ENCODE peak calls at places on chromosomes 4 and X, in nine cellular contexts. One of them, this sample, is unnamed.

GRCh38 chr4:38615847-38616246 is 48.2 kb upstream of the KLF3 start:
- DNase-seq in WERI-Rb-1: no peak
- DNase-seq in fibroblast of mammary gland: no peak
- DNase-seq in activated CD8-positive, alpha-beta T cell treated with anti-CD3 and anti-CD28 coated beads for 36 hours: no peak
- DNase-seq in astrocyte: no peak
- DNase-seq in MM.1S: no peak
- DNase-seq in psoas muscle: no peak
- DNase-seq in lung: no peak
- DNase-seq in CD4-positive, alpha-beta T cell: no peak
- DNase-seq in this sample: no peak

GRCh38 chr4:103721251-103721650 is 1.5 kb upstream of the TACR3 start:
- DNase-seq in fibroblast of mammary gland: peak
- DNase-seq in astrocyte: no peak
- DNase-seq in psoas muscle: no peak
- DNase-seq in MM.1S: no peak
- DNase-seq in WERI-Rb-1: no peak
- DNase-seq in CD4-positive, alpha-beta T cell: no peak
- DNase-seq in lung: no peak
- DNase-seq in activated CD8-positive, alpha-beta T cell treated with anti-CD3 and anti-CD28 coated beads for 36 hours: no peak
- DNase-seq in this sample: no peak

GRCh38 chr4:60485279-60485678 is 714.8 kb upstream of the ADGRL3 start:
- DNase-seq in MM.1S: no peak
- DNase-seq in astrocyte: no peak
- DNase-seq in fibroblast of mammary gland: no peak
- DNase-seq in WERI-Rb-1: no peak
- DNase-seq in lung: no peak
- DNase-seq in psoas muscle: no peak
- DNase-seq in CD4-positive, alpha-beta T cell: no peak
- DNase-seq in activated CD8-positive, alpha-beta T cell treated with anti-CD3 and anti-CD28 coated beads for 36 hours: no peak
- DNase-seq in this sample: no peak

GRCh38 chrX:42176790-42177189 is 253.4 kb upstream of the CASK start:
- DNase-seq in WERI-Rb-1: no peak
- DNase-seq in CD4-positive, alpha-beta T cell: no peak
- DNase-seq in fibroblast of mammary gland: no peak
- DNase-seq in astrocyte: no peak
- DNase-seq in psoas muscle: no peak
- DNase-seq in MM.1S: no peak
- DNase-seq in activated CD8-positive, alpha-beta T cell treated with anti-CD3 and anti-CD28 coated beads for 36 hours: no peak
- DNase-seq in lung: no peak
- DNase-seq in this sample: no peak

GRCh38 chr4:56468097-56468422 is 643 bp downstream of the SRP72 start:
- DNase-seq in MM.1S: peak
- DNase-seq in astrocyte: peak
- DNase-seq in activated CD8-positive, alpha-beta T cell treated with anti-CD3 and anti-CD28 coated beads for 36 hours: no peak
- DNase-seq in lung: no peak
- DNase-seq in CD4-positive, alpha-beta T cell: peak
- DNase-seq in WERI-Rb-1: peak
- DNase-seq in fibroblast of mammary gland: peak
- DNase-seq in psoas muscle: no peak
- DNase-seq in this sample: no peak

GRCh38 chr4:98864560-98864959 is 64.4 kb downstream of the EIF4E start:
- DNase-seq in CD4-positive, alpha-beta T cell: no peak
- DNase-seq in fibroblast of mammary gland: no peak
- DNase-seq in psoas muscle: no peak
- DNase-seq in lung: no peak
- DNase-seq in astrocyte: no peak
- DNase-seq in WERI-Rb-1: no peak
- DNase-seq in activated CD8-positive, alpha-beta T cell treated with anti-CD3 and anti-CD28 coated beads for 36 hours: peak
- DNase-seq in MM.1S: no peak
- DNase-seq in this sample: no peak

GRCh38 chr4:6955261-6955911 is 45.8 kb downstream of the TBC1D14 start:
- DNase-seq in WERI-Rb-1: peak
- DNase-seq in CD4-positive, alpha-beta T cell: no peak
- DNase-seq in MM.1S: no peak
- DNase-seq in psoas muscle: no peak
- DNase-seq in activated CD8-positive, alpha-beta T cell treated with anti-CD3 and anti-CD28 coated beads for 36 hours: no peak
- DNase-seq in astrocyte: no peak
- DNase-seq in fibroblast of mammary gland: no peak
- DNase-seq in lung: peak
- DNase-seq in this sample: no peak

GRCh38 chr4:8035371-8035780 is 95.7 kb upstream of the AFAP1 start:
- DNase-seq in psoas muscle: no peak
- DNase-seq in fibroblast of mammary gland: peak
- DNase-seq in activated CD8-positive, alpha-beta T cell treated with anti-CD3 and anti-CD28 coated beads for 36 hours: peak
- DNase-seq in MM.1S: peak
- DNase-seq in lung: no peak
- DNase-seq in WERI-Rb-1: no peak
- DNase-seq in CD4-positive, alpha-beta T cell: no peak
- DNase-seq in astrocyte: peak
- DNase-seq in this sample: peak

GRCh38 chr4:95426455-95426854 is 122.3 kb downstream of the UNC5C start:
- DNase-seq in CD4-positive, alpha-beta T cell: no peak
- DNase-seq in fibroblast of mammary gland: no peak
- DNase-seq in activated CD8-positive, alpha-beta T cell treated with anti-CD3 and anti-CD28 coated beads for 36 hours: no peak
- DNase-seq in MM.1S: peak
- DNase-seq in lung: no peak
- DNase-seq in WERI-Rb-1: no peak
- DNase-seq in astrocyte: no peak
- DNase-seq in psoas muscle: no peak
- DNase-seq in this sample: no peak

GRCh38 chr4:41535911-41536361 is 2.0 kb upstream of the LIMCH1 start:
- DNase-seq in fibroblast of mammary gland: no peak
- DNase-seq in WERI-Rb-1: no peak
- DNase-seq in astrocyte: no peak
- DNase-seq in psoas muscle: no peak
- DNase-seq in activated CD8-positive, alpha-beta T cell treated with anti-CD3 and anti-CD28 coated beads for 36 hours: no peak
- DNase-seq in MM.1S: no peak
- DNase-seq in CD4-positive, alpha-beta T cell: no peak
- DNase-seq in lung: no peak
- DNase-seq in this sample: no peak

GRCh38 chr4:143302526-143302925 is 34.1 kb upstream of the GAB1 start:
- DNase-seq in WERI-Rb-1: no peak
- DNase-seq in fibroblast of mammary gland: peak
- DNase-seq in lung: no peak
- DNase-seq in astrocyte: peak
- DNase-seq in CD4-positive, alpha-beta T cell: no peak
- DNase-seq in MM.1S: no peak
- DNase-seq in activated CD8-positive, alpha-beta T cell treated with anti-CD3 and anti-CD28 coated beads for 36 hours: no peak
- DNase-seq in psoas muscle: no peak
- DNase-seq in this sample: no peak

DNA sequence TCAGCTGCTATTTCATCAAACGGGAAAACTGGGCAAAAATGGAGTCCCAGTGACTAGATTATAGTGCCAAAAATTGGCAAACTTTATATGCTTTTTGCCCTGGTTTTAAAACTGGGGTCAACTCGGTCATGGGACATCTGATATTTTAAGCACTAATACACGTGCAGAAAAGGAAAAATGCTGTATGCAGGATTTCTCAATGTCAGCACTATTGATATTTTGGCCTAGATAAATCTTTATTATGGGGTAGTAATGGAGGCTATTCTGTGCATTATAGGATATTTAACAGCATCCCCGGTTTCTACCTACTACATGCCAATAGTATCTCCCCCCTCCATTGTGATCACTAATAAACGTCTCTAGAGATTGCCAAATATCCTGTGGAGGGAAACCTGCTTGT is 870.9 kb upstream of the IGFBP7 start:
- DNase-seq in WERI-Rb-1: no peak
- DNase-seq in activated CD8-positive, alpha-beta T cell treated with anti-CD3 and anti-CD28 coated beads for 36 hours: no peak
- DNase-seq in fibroblast of mammary gland: no peak
- DNase-seq in MM.1S: no peak
- DNase-seq in astrocyte: no peak
- DNase-seq in lung: no peak
- DNase-seq in psoas muscle: no peak
- DNase-seq in CD4-positive, alpha-beta T cell: no peak
- DNase-seq in this sample: no peak
- TF ChIP-seq CTCF in WERI-Rb-1: no peak
- TF ChIP-seq CTCF in activated CD8-positive, alpha-beta T cell treated with anti-CD3 and anti-CD28 coated beads for 36 hours: no peak
- TF ChIP-seq CTCF in fibroblast of mammary gland: no peak
- TF ChIP-seq CTCF in MM.1S: no peak
- TF ChIP-seq CTCF in astrocyte: no peak
- TF ChIP-seq CTCF in lung: no peak
- TF ChIP-seq CTCF in psoas muscle: no peak
- TF ChIP-seq CTCF in CD4-positive, alpha-beta T cell: no peak
- TF ChIP-seq CTCF in this sample: no peak

GRCh38 chrX:131828482-131828881 is 194.6 kb upstream of the STK26 start:
- DNase-seq in fibroblast of mammary gland: no peak
- DNase-seq in astrocyte: no peak
- DNase-seq in CD4-positive, alpha-beta T cell: no peak
- DNase-seq in MM.1S: no peak
- DNase-seq in activated CD8-positive, alpha-beta T cell treated with anti-CD3 and anti-CD28 coated beads for 36 hours: no peak
- DNase-seq in WERI-Rb-1: no peak
- DNase-seq in psoas muscle: no peak
- DNase-seq in lung: no peak
- DNase-seq in this sample: no peak

GRCh38 chrX:131831185-131831520 is 191.9 kb upstream of the STK26 start:
- DNase-seq in MM.1S: no peak
- DNase-seq in lung: no peak
- DNase-seq in astrocyte: no peak
- DNase-seq in activated CD8-positive, alpha-beta T cell treated with anti-CD3 and anti-CD28 coated beads for 36 hours: no peak
- DNase-seq in psoas muscle: no peak
- DNase-seq in WERI-Rb-1: no peak
- DNase-seq in fibroblast of mammary gland: peak
- DNase-seq in CD4-positive, alpha-beta T cell: no peak
- DNase-seq in this sample: no peak

GRCh38 chrX:131827935-131828334 is 195.2 kb upstream of the STK26 start:
- DNase-seq in MM.1S: peak
- DNase-seq in fibroblast of mammary gland: no peak
- DNase-seq in astrocyte: no peak
- DNase-seq in WERI-Rb-1: peak
- DNase-seq in CD4-positive, alpha-beta T cell: peak
- DNase-seq in activated CD8-positive, alpha-beta T cell treated with anti-CD3 and anti-CD28 coated beads for 36 hours: peak
- DNase-seq in lung: no peak
- DNase-seq in psoas muscle: no peak
- DNase-seq in this sample: no peak

GRCh38 chrX:131826572-131826971 is 196.5 kb upstream of the STK26 start:
- DNase-seq in CD4-positive, alpha-beta T cell: no peak
- DNase-seq in MM.1S: peak
- DNase-seq in WERI-Rb-1: no peak
- DNase-seq in fibroblast of mammary gland: no peak
- DNase-seq in lung: no peak
- DNase-seq in activated CD8-positive, alpha-beta T cell treated with anti-CD3 and anti-CD28 coated beads for 36 hours: no peak
- DNase-seq in astrocyte: no peak
- DNase-seq in psoas muscle: no peak
- DNase-seq in this sample: no peak

DNA sequence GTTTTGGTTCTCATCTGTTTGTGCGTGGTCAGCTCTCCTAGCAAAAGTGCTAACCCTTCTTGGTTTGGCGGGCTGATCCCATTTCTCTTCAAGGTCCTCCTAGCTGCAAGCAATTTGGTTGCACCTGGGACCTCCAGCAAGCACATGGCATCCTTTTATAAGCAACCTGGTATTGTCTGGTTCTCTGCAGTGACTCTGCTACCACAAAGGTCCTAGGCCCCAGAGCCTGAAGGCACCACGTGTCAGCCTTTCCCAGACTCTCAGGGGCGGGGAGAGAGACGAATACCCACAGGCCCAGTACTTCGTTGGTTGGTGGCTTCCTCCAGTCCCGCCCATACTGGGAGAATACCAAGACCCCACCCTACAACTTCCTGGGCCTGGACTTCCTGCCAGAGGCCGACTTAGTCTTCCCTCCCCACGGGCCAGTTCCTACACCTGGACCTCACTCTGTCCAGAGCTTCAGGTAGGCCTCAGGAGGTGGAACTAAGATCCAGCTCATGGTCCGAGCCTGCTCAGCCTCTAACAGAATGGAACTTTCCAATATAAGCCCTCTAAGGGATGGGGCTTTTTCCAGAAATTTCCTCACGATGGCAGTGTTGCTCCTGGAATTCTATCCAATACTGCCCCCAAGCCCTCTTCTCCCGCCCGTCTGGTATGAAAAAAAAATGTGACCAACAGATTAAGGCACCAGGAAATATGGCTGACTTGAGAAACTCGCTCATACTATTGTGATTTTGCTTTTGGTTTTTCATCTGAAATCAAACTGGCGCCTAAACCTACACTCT is 192.5 kb upstream of the STK26 start:
- DNase-seq in fibroblast of mammary gland: peak
- DNase-seq in psoas muscle: peak
- DNase-seq in WERI-Rb-1: peak
- DNase-seq in astrocyte: peak
- DNase-seq in lung: peak
- DNase-seq in MM.1S: peak
- DNase-seq in activated CD8-positive, alpha-beta T cell treated with anti-CD3 and anti-CD28 coated beads for 36 hours: peak
- DNase-seq in CD4-positive, alpha-beta T cell: peak
- DNase-seq in this sample: peak
- TF ChIP-seq CTCF in fibroblast of mammary gland: peak
- TF ChIP-seq CTCF in psoas muscle: peak
- TF ChIP-seq CTCF in WERI-Rb-1: peak
- TF ChIP-seq CTCF in astrocyte: peak
- TF ChIP-seq CTCF in lung: peak
- TF ChIP-seq CTCF in MM.1S: peak
- TF ChIP-seq CTCF in activated CD8-positive, alpha-beta T cell treated with anti-CD3 and anti-CD28 coated beads for 36 hours: no peak
- TF ChIP-seq CTCF in CD4-positive, alpha-beta T cell: no peak
- TF ChIP-seq CTCF in this sample: peak

DNA sequence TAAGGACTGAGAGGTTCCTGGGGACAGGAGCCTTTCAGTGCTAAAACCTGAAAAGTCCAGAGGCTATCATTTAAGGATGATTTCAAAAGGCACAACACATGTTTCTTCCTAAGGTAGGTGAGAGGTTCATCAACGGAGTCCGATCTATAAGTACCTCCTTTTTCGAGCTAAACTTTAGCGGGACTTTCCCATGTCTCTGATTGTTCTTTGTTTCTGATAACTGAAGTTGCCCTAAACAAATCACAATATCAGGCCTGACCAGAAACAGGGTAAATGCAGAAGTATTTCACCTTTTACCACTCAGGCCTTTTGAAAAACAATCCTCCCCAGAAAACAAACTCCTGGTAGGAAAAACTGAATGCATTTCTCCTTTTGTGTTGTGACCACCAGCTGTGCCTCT is 17.6 kb downstream of the PIR start:
- DNase-seq in WERI-Rb-1: no peak
- DNase-seq in fibroblast of mammary gland: no peak
- DNase-seq in psoas muscle: no peak
- DNase-seq in lung: no peak
- DNase-seq in activated CD8-positive, alpha-beta T cell treated with anti-CD3 and anti-CD28 coated beads for 36 hours: no peak
- DNase-seq in CD4-positive, alpha-beta T cell: no peak
- DNase-seq in MM.1S: no peak
- DNase-seq in astrocyte: no peak
- DNase-seq in this sample: no peak
- TF ChIP-seq CTCF in WERI-Rb-1: no peak
- TF ChIP-seq CTCF in fibroblast of mammary gland: no peak
- TF ChIP-seq CTCF in psoas muscle: no peak
- TF ChIP-seq CTCF in lung: no peak
- TF ChIP-seq CTCF in activated CD8-positive, alpha-beta T cell treated with anti-CD3 and anti-CD28 coated beads for 36 hours: no peak
- TF ChIP-seq CTCF in CD4-positive, alpha-beta T cell: no peak
- TF ChIP-seq CTCF in MM.1S: no peak
- TF ChIP-seq CTCF in astrocyte: no peak
- TF ChIP-seq CTCF in this sample: no peak

DNA sequence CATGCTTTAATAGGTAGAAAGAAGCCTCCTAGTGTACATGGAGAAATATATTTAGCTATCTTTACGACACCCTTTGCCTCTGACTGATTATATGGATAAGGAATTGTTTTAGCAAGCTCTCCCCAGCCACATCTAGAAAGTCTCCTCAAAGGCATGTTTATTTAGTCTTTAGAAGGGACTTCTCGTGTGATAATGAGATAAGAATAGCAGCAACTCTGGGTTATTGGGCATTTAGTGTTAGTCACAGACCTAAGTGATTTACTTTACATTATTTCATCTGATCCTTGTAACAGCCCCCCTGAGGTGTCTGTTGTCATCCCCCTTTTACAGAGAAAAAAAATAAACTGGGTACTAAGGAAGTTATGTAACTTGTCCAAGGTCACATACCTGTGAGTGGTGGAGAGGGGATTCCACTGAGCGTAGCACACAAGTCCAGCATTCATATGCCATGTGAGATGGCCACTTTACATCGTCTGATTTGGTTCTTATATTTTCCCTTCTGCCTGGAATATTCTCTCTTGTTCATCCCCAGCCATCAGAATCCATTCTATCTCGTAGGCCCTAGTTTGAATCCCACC is 77.7 kb downstream of the TSPAN7 start:
- DNase-seq in activated CD8-positive, alpha-beta T cell treated with anti-CD3 and anti-CD28 coated beads for 36 hours: no peak
- DNase-seq in astrocyte: no peak
- DNase-seq in MM.1S: no peak
- DNase-seq in psoas muscle: no peak
- DNase-seq in CD4-positive, alpha-beta T cell: no peak
- DNase-seq in fibroblast of mammary gland: no peak
- DNase-seq in lung: no peak
- DNase-seq in WERI-Rb-1: no peak
- DNase-seq in this sample: no peak
- TF ChIP-seq CTCF in activated CD8-positive, alpha-beta T cell treated with anti-CD3 and anti-CD28 coated beads for 36 hours: no peak
- TF ChIP-seq CTCF in astrocyte: no peak
- TF ChIP-seq CTCF in MM.1S: no peak
- TF ChIP-seq CTCF in psoas muscle: no peak
- TF ChIP-seq CTCF in CD4-positive, alpha-beta T cell: no peak
- TF ChIP-seq CTCF in fibroblast of mammary gland: no peak
- TF ChIP-seq CTCF in lung: no peak
- TF ChIP-seq CTCF in WERI-Rb-1: no peak
- TF ChIP-seq CTCF in this sample: no peak